ENCODE peak calls at places on chromosomes 3 and 15, in four cellular contexts. O, G, J and B are unnamed samples.

GRCh38 chr15:63043391-63044076 is 987 bp downstream of the TPM1 start:
- DNase-seq in O (no peak), G (no peak), J (no peak), B (peak)

GRCh38 chr3:104909188-104909587 is 457.5 kb upstream of the ALCAM start:
- DNase-seq in J (no peak), O (no peak), G (no peak), B (no peak)

GRCh38 chr15:83943849-83944404 is 290.0 kb downstream of the ADAMTSL3 start:
- DNase-seq in G (no peak), J (no peak), O (no peak), B (no peak)

GRCh38 chr15:52529289-52529929 is 729 bp upstream of the MYO5A start:
- DNase-seq in G (no peak), J (peak), O (peak), B (no peak)

GRCh38 chr15:50906954-50907865 is 1.3 kb upstream of the AP4E1 start:
- DNase-seq in J (no peak), O (peak), G (no peak), B (no peak)

GRCh38 chr3:197801801-197802504 is 10.9 kb downstream of the LRCH3 start:
- DNase-seq in J (no peak), G (no peak), O (peak), B (no peak)

GRCh38 chr3:119316313-119316670 is 22.1 kb downstream of the ARHGAP31 start:
- DNase-seq in O (no peak), G (no peak), J (no peak), B (no peak)

GRCh38 chr15:27095809-27096580 is 125.0 kb downstream of the GABRG3 start:
- DNase-seq in J (no peak), G (no peak), O (no peak), B (no peak)

GRCh38 chr3:188049890-188050530 is 103.9 kb upstream of the LPP start:
- DNase-seq in G (no peak), O (peak), J (no peak), B (no peak)

GRCh38 chr3:49899815-49900214 is 3.9 kb downstream of the MST1R start:
- DNase-seq in O (no peak), G (no peak), J (peak), B (peak)

GRCh38 chr3:18419232-18419631 is 5.9 kb downstream of the SATB1 start:
- DNase-seq in J (no peak), G (no peak), O (no peak), B (no peak)

GRCh38 chr3:104385421-104385820 is 981.3 kb upstream of the ALCAM start:
- DNase-seq in O (no peak), J (no peak), G (no peak), B (no peak)

GRCh38 chr15:32705450-32705849 is 12.4 kb upstream of the GREM1 start:
- DNase-seq in G (no peak), J (no peak), O (no peak), B (no peak)

GRCh38 chr3:51712963-51713362 is 6.1 kb downstream of the GRM2 start:
- DNase-seq in J (peak), G (no peak), O (no peak), B (peak)

GRCh38 chr3:162166543-162166942 is 669.9 kb downstream of the OTOL1 start:
- DNase-seq in O (no peak), G (no peak), J (no peak), B (no peak)

GRCh38 chr3:128497305-128498126 is 4.5 kb upstream of the GATA2 start:
- DNase-seq in J (peak), O (peak), G (no peak), B (peak)

GRCh38 chr3:131193671-131194291 is 167.1 kb downstream of the NEK11 start:
- DNase-seq in J (no peak), G (no peak), O (no peak), B (no peak)

GRCh38 chr3:172189987-172190603 is 150.7 kb downstream of the FNDC3B start:
- DNase-seq in O (no peak), G (no peak), J (no peak), B (no peak)

GRCh38 chr3:71372911-71373637 is 210.5 kb downstream of the FOXP1 start:
- DNase-seq in G (no peak), O (no peak), J (no peak), B (no peak)

GRCh38 chr3:46065294-46065705 is 38.0 kb upstream of the XCR1 start:
- DNase-seq in J (no peak), O (peak), G (no peak), B (no peak)

GRCh38 chr3:16871915-16872842 is 12.6 kb upstream of the PLCL2 start:
- DNase-seq in G (no peak), O (no peak), J (no peak), B (no peak)

GRCh38 chr3:108223928-108224327 is 1.7 kb upstream of the IFT57 start:
- DNase-seq in J (no peak), G (no peak), O (no peak), B (no peak)

GRCh38 chr3:31668258-31668657 is 135.5 kb downstream of the STT3B start:
- DNase-seq in G (no peak), J (no peak), O (no peak), B (no peak)

GRCh38 chr3:100954199-100954935 is 38.9 kb downstream of the ABI3BP start:
- DNase-seq in O (no peak), G (no peak), J (no peak), B (no peak)

GRCh38 chr15:29522373-29523276 is 253.0 kb upstream of the NSMCE3 start:
- DNase-seq in G (peak), O (no peak), J (no peak), B (no peak)

GRCh38 chr3:122947621-122948202 is 79.9 kb downstream of the SEMA5B start:
- DNase-seq in G (no peak), O (no peak), J (no peak), B (no peak)

GRCh38 chr3:184541886-184542562 is 19.6 kb upstream of the EPHB3 start:
- DNase-seq in G (no peak), J (no peak), O (no peak), B (peak)

GRCh38 chr3:125651246-125651645 is 55.9 kb upstream of the OSBPL11 start:
- DNase-seq in O (no peak), J (no peak), G (no peak), B (no peak)

GRCh38 chr15:97963779-97964178 is 3.3 kb downstream of the ARRDC4 start:
- DNase-seq in O (no peak), J (no peak), G (no peak), B (no peak)

GRCh38 chr3:172107403-172107802 is 68.0 kb downstream of the FNDC3B start:
- DNase-seq in O (peak), J (no peak), G (no peak), B (no peak)

GRCh38 chr3:60176614-60177013 is 1074.6 kb downstream of the FHIT start:
- DNase-seq in J (no peak), O (no peak), G (no peak), B (no peak)

GRCh38 chr3:146827836-146828235 is 222.7 kb upstream of the PLSCR5 start:
- DNase-seq in O (no peak), G (no peak), J (no peak), B (no peak)

GRCh38 chr3:127791221-127791913 is 30.9 kb downstream of the MGLL start:
- DNase-seq in O (no peak), J (peak), G (peak), B (peak)

GRCh38 chr3:147940400-147940799 is 531.2 kb downstream of the ZIC1 start:
- DNase-seq in J (no peak), O (no peak), G (no peak), B (no peak)

GRCh38 chr3:194439915-194440550 is 41.0 kb upstream of the GP5 start:
- DNase-seq in J (no peak), O (no peak), G (no peak), B (no peak)